ENCODE peak calls at places on chromosomes 4 and X, in seven cellular contexts. One of them, this sample, is unnamed.

GRCh38 chr4:37917388-37917787 is 26.5 kb downstream of the TBC1D1 start:
- DNase-seq in thoracic aorta: no peak
- DNase-seq in SK-N-SH: no peak
- DNase-seq in esophagus muscularis mucosa: no peak
- DNase-seq in AG09309: no peak
- DNase-seq in ovary: no peak
- DNase-seq in psoas muscle: no peak
- DNase-seq in this sample: no peak

GRCh38 chr4:89741768-89742167 is 95.2 kb downstream of the SNCA start:
- DNase-seq in psoas muscle: no peak
- DNase-seq in ovary: no peak
- DNase-seq in thoracic aorta: no peak
- DNase-seq in esophagus muscularis mucosa: no peak
- DNase-seq in AG09309: no peak
- DNase-seq in SK-N-SH: no peak
- DNase-seq in this sample: no peak

GRCh38 chr4:7367894-7368293 is 66.8 kb downstream of the PSAPL1 start:
- DNase-seq in thoracic aorta: no peak
- DNase-seq in ovary: no peak
- DNase-seq in psoas muscle: no peak
- DNase-seq in AG09309: no peak
- DNase-seq in esophagus muscularis mucosa: no peak
- DNase-seq in SK-N-SH: no peak
- DNase-seq in this sample: no peak

GRCh38 chrX:2781698-2782097 is 29.9 kb downstream of the XG start:
- DNase-seq in ovary: no peak
- DNase-seq in thoracic aorta: no peak
- DNase-seq in SK-N-SH: no peak
- DNase-seq in psoas muscle: no peak
- DNase-seq in esophagus muscularis mucosa: no peak
- DNase-seq in AG09309: no peak
- DNase-seq in this sample: no peak

GRCh38 chr4:152014280-152014679 is 253.5 kb upstream of the GATB start:
- DNase-seq in SK-N-SH: no peak
- DNase-seq in thoracic aorta: no peak
- DNase-seq in esophagus muscularis mucosa: no peak
- DNase-seq in ovary: no peak
- DNase-seq in AG09309: no peak
- DNase-seq in psoas muscle: no peak
- DNase-seq in this sample: no peak

GRCh38 chr4:60726779-60727178 is 473.3 kb upstream of the ADGRL3 start:
- DNase-seq in esophagus muscularis mucosa: no peak
- DNase-seq in psoas muscle: no peak
- DNase-seq in AG09309: no peak
- DNase-seq in ovary: no peak
- DNase-seq in thoracic aorta: no peak
- DNase-seq in SK-N-SH: peak; percentile 1
- DNase-seq in this sample: no peak

GRCh38 chr4:76689079-76689817 is 208.7 kb downstream of the SOWAHB start:
- DNase-seq in AG09309: no peak
- DNase-seq in psoas muscle: peak; percentile 57
- DNase-seq in thoracic aorta: no peak
- DNase-seq in ovary: peak; percentile 45
- DNase-seq in esophagus muscularis mucosa: no peak
- DNase-seq in SK-N-SH: peak; percentile 78
- DNase-seq in this sample: no peak

GRCh38 chr4:153159728-153160221 is 44.5 kb upstream of the TRIM2 start:
- DNase-seq in psoas muscle: no peak
- DNase-seq in esophagus muscularis mucosa: no peak
- DNase-seq in AG09309: peak; percentile 75
- DNase-seq in thoracic aorta: no peak
- DNase-seq in SK-N-SH: no peak
- DNase-seq in ovary: no peak
- DNase-seq in this sample: no peak

GRCh38 chr4:152606800-152607577 is 71.1 kb upstream of the FBXW7 start:
- DNase-seq in ovary: no peak
- DNase-seq in AG09309: no peak
- DNase-seq in SK-N-SH: peak; percentile 18
- DNase-seq in esophagus muscularis mucosa: peak; percentile 50
- DNase-seq in thoracic aorta: no peak
- DNase-seq in psoas muscle: no peak
- DNase-seq in this sample: no peak

GRCh38 chr4:11566440-11567022 is 137.8 kb upstream of the HS3ST1 start:
- DNase-seq in SK-N-SH: no peak
- DNase-seq in thoracic aorta: no peak
- DNase-seq in esophagus muscularis mucosa: no peak
- DNase-seq in AG09309: no peak
- DNase-seq in ovary: no peak
- DNase-seq in psoas muscle: no peak
- DNase-seq in this sample: no peak

GRCh38 chrX:106917830-106918500 is 2.2 kb upstream of the CLDN2 start:
- DNase-seq in psoas muscle: no peak
- DNase-seq in thoracic aorta: no peak
- DNase-seq in SK-N-SH: no peak
- DNase-seq in ovary: no peak
- DNase-seq in esophagus muscularis mucosa: no peak
- DNase-seq in AG09309: no peak
- DNase-seq in this sample: no peak

GRCh38 chr4:87410157-87410556 is 12.2 kb upstream of the NUDT9 start:
- DNase-seq in psoas muscle: no peak
- DNase-seq in ovary: no peak
- DNase-seq in SK-N-SH: no peak
- DNase-seq in thoracic aorta: no peak
- DNase-seq in AG09309: no peak
- DNase-seq in esophagus muscularis mucosa: no peak
- DNase-seq in this sample: no peak

GRCh38 chr4:57159866-57160265 is 49.7 kb upstream of the IGFBP7 start:
- DNase-seq in SK-N-SH: no peak
- DNase-seq in psoas muscle: no peak
- DNase-seq in esophagus muscularis mucosa: peak; percentile 86
- DNase-seq in thoracic aorta: no peak
- DNase-seq in AG09309: no peak
- DNase-seq in ovary: no peak
- DNase-seq in this sample: no peak

GRCh38 chrX:122363112-122363511 is 821.0 kb upstream of the GRIA3 start:
- DNase-seq in SK-N-SH: no peak
- DNase-seq in psoas muscle: no peak
- DNase-seq in AG09309: no peak
- DNase-seq in ovary: no peak
- DNase-seq in thoracic aorta: no peak
- DNase-seq in esophagus muscularis mucosa: no peak
- DNase-seq in this sample: no peak

GRCh38 chrX:136304493-136304892 is 3.7 kb downstream of the ADGRG4 start:
- DNase-seq in ovary: no peak
- DNase-seq in SK-N-SH: no peak
- DNase-seq in psoas muscle: no peak
- DNase-seq in thoracic aorta: no peak
- DNase-seq in esophagus muscularis mucosa: no peak
- DNase-seq in AG09309: no peak
- DNase-seq in this sample: no peak

GRCh38 chrX:53714580-53715335 is 28.2 kb upstream of the HUWE1 start:
- DNase-seq in SK-N-SH: no peak
- DNase-seq in esophagus muscularis mucosa: no peak
- DNase-seq in AG09309: no peak
- DNase-seq in psoas muscle: no peak
- DNase-seq in ovary: no peak
- DNase-seq in thoracic aorta: no peak
- DNase-seq in this sample: no peak

GRCh38 chr4:86414686-86415085 is 54.8 kb upstream of the MAPK10 start:
- DNase-seq in ovary: no peak
- DNase-seq in AG09309: no peak
- DNase-seq in psoas muscle: no peak
- DNase-seq in esophagus muscularis mucosa: no peak
- DNase-seq in thoracic aorta: no peak
- DNase-seq in SK-N-SH: no peak
- DNase-seq in this sample: no peak

GRCh38 chr4:109406337-109406931 is 27.2 kb upstream of the SEC24B start:
- DNase-seq in thoracic aorta: no peak
- DNase-seq in esophagus muscularis mucosa: no peak
- DNase-seq in SK-N-SH: peak; percentile 29
- DNase-seq in AG09309: peak; percentile 38
- DNase-seq in ovary: no peak
- DNase-seq in psoas muscle: no peak
- DNase-seq in this sample: no peak

DNA sequence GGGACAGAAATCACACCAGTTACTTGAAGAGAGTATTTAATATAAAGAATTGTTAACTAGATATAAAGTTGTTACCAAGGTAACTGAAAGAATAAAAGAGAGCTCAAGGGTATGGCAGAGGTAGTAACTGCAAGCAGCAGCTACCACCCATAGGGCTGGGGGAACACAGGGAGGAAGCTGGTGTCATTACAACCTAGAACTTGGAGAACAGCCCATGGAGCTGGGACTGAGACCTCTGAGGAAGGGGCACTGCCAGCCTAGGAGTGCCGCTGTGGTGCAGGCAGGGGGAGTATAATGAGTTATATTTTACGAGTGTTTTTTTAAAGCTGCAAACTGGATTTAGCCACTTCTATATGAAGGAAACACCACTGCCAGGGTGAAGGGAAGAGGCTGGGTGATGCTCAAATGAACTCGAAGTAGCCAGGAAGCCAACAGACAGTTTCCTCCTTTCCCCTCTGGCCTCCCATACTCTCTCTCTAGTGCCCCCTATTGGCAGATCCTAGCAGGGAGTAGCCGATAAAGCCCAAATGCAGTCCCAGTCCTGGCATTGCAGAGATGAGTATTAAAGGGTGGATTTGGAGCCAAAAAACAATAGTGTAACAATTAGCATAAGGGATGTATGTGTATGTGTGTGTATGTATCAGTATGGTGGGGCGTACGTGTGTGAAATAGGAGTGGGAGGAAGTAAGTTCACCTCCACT is 213.7 kb upstream of the LDB2 start:
- DNase-seq in ovary: no peak
- DNase-seq in esophagus muscularis mucosa: peak; percentile 60
- DNase-seq in thoracic aorta: no peak
- DNase-seq in psoas muscle: no peak
- DNase-seq in AG09309: no peak
- DNase-seq in SK-N-SH: peak; percentile 20
- DNase-seq in this sample: no peak
- TF ChIP-seq CTCF in ovary: no peak
- TF ChIP-seq CTCF in esophagus muscularis mucosa: peak; percentile 17
- TF ChIP-seq CTCF in thoracic aorta: no peak
- TF ChIP-seq CTCF in psoas muscle: peak; percentile 19
- TF ChIP-seq CTCF in AG09309: peak; percentile 45
- TF ChIP-seq CTCF in SK-N-SH: peak; percentile 54
- TF ChIP-seq CTCF in this sample: no peak

GRCh38 chr4:139279723-139280620 is at the start of gene MGARP:
- DNase-seq in thoracic aorta: no peak
- DNase-seq in SK-N-SH: peak; percentile 66
- DNase-seq in ovary: peak; percentile 61
- DNase-seq in esophagus muscularis mucosa: no peak
- DNase-seq in psoas muscle: no peak
- DNase-seq in AG09309: no peak
- DNase-seq in this sample: no peak
- H3K4me3 ChIP-seq in thoracic aorta: peak within 1 kb of the TSS; percentile 74
- H3K4me3 ChIP-seq in SK-N-SH: peak within 1 kb of the TSS; percentile 55
- H3K4me3 ChIP-seq in ovary: peak within 1 kb of the TSS; percentile 58
- H3K4me3 ChIP-seq in esophagus muscularis mucosa: peak within 1 kb of the TSS; percentile 53
- H3K4me3 ChIP-seq in psoas muscle: peak within 1 kb of the TSS; percentile 60
- H3K4me3 ChIP-seq in AG09309: peak within 1 kb of the TSS; percentile 80
- H3K4me3 ChIP-seq in this sample: peak within 1 kb of the TSS; percentile 8

GRCh38 chrX:113947548-113947947 is 636.3 kb upstream of the HTR2C start:
- DNase-seq in ovary: no peak
- DNase-seq in AG09309: no peak
- DNase-seq in SK-N-SH: no peak
- DNase-seq in thoracic aorta: no peak
- DNase-seq in esophagus muscularis mucosa: no peak
- DNase-seq in psoas muscle: no peak
- DNase-seq in this sample: no peak
- TF ChIP-seq CTCF in ovary: no peak
- TF ChIP-seq CTCF in AG09309: peak; percentile 4
- TF ChIP-seq CTCF in SK-N-SH: peak; percentile 34
- TF ChIP-seq CTCF in thoracic aorta: no peak
- TF ChIP-seq CTCF in esophagus muscularis mucosa: no peak
- TF ChIP-seq CTCF in psoas muscle: no peak
- TF ChIP-seq CTCF in this sample: no peak

GRCh38 chrX:130529531-130529930 is 127.7 kb downstream of the RBMX2 start:
- DNase-seq in esophagus muscularis mucosa: no peak
- DNase-seq in thoracic aorta: no peak
- DNase-seq in SK-N-SH: no peak
- DNase-seq in AG09309: no peak
- DNase-seq in psoas muscle: no peak
- DNase-seq in ovary: no peak
- DNase-seq in this sample: no peak

GRCh38 chrX:130523460-130524394 is 121.9 kb downstream of the RBMX2 start:
- DNase-seq in SK-N-SH: peak; percentile 80
- DNase-seq in AG09309: no peak
- DNase-seq in esophagus muscularis mucosa: no peak
- DNase-seq in thoracic aorta: peak; percentile 3
- DNase-seq in ovary: no peak
- DNase-seq in psoas muscle: peak; percentile 54
- DNase-seq in this sample: no peak

GRCh38 chrX:130524476-130525194 is 122.8 kb downstream of the RBMX2 start:
- DNase-seq in thoracic aorta: no peak
- DNase-seq in SK-N-SH: no peak
- DNase-seq in ovary: no peak
- DNase-seq in AG09309: no peak
- DNase-seq in esophagus muscularis mucosa: no peak
- DNase-seq in psoas muscle: no peak
- DNase-seq in this sample: no peak
- H3K4me3 ChIP-seq in thoracic aorta: peak overlapping the region; percentile 72
- H3K4me3 ChIP-seq in SK-N-SH: peak overlapping the region; percentile 44
- H3K4me3 ChIP-seq in ovary: no peak overlapping the region
- H3K4me3 ChIP-seq in AG09309: no peak overlapping the region
- H3K4me3 ChIP-seq in esophagus muscularis mucosa: peak overlapping the region; percentile 44
- H3K4me3 ChIP-seq in psoas muscle: peak overlapping the region; percentile 46
- H3K4me3 ChIP-seq in this sample: no peak overlapping the region

This sample was measured in lower leg skin.